ENCODE peak calls at places on chromosomes 13 and 19, in eight cellular contexts. Q, S, R, W, I, L, Y and B are unnamed samples.

GRCh38 chr13:73687087-73687486 is 447.1 kb downstream of the KLF12 start:
- DNase-seq in Q (no peak), S (no peak), R (no peak), W (no peak), I (no peak), L (no peak), Y (no peak), B (no peak)

GRCh38 chr13:92821324-92821723 is 405.3 kb upstream of the GPC6 start:
- DNase-seq in Q (no peak), S (no peak), R (no peak), W (no peak), I (no peak), L (no peak), Y (no peak), B (no peak)

GRCh38 chr13:61113140-61113658 is 302.4 kb downstream of the PCDH20 start:
- DNase-seq in Q (no peak), S (no peak), R (no peak), W (no peak), I (no peak), L (no peak), Y (no peak), B (peak; percentile 46)

GRCh38 chr13:110589991-110590390 is 25.4 kb upstream of the NAXD start:
- DNase-seq in Q (no peak), S (no peak), R (no peak), W (no peak), I (no peak), L (no peak), Y (no peak), B (no peak)

GRCh38 chr13:94233401-94233800 is 246.1 kb downstream of the DCT start:
- DNase-seq in Q (peak; percentile 80), S (peak; percentile 79), R (peak; percentile 7), W (no peak), I (peak; percentile 24), L (no peak), Y (no peak), B (no peak)

GRCh38 chr19:17938092-17938845 is 5.5 kb downstream of the CCDC124 start:
- DNase-seq in Q (peak; percentile 94), S (peak; percentile 65), R (peak; percentile 74), W (peak; percentile 81), I (peak; percentile 75), L (peak; percentile 83), Y (peak; percentile 69), B (peak; percentile 80)

GRCh38 chr13:27406178-27406939 is 18.1 kb upstream of the GTF3A start:
- DNase-seq in Q (peak; percentile 62), S (no peak), R (no peak), W (peak; percentile 57), I (no peak), L (no peak), Y (no peak), B (no peak)

GRCh38 chr19:55580628-55581144 is at the start of gene ZNF579:
- DNase-seq in Q (peak; percentile 92), S (peak; percentile 78), R (peak; percentile 92), W (peak; percentile 66), I (peak; percentile 89), L (peak; percentile 89), Y (peak; percentile 90), B (peak; percentile 94)

GRCh38 chr19:41925208-41926003 is 2.8 kb downstream of the ERFL start:
- DNase-seq in Q (no peak), S (no peak), R (no peak), W (no peak), I (no peak), L (no peak), Y (no peak), B (no peak)

GRCh38 chr19:17950310-17951150 is 16.4 kb upstream of the KCNN1 start:
- DNase-seq in Q (no peak), S (no peak), R (no peak), W (peak; percentile 39), I (no peak), L (no peak), Y (no peak), B (no peak)

GRCh38 chr19:45340899-45341453 is 426 bp downstream of the KLC3 start:
- DNase-seq in Q (no peak), S (no peak), R (no peak), W (no peak), I (no peak), L (no peak), Y (no peak), B (no peak)

GRCh38 chr13:46675016-46675415 is 121.9 kb downstream of the ESD start:
- DNase-seq in Q (no peak), S (no peak), R (no peak), W (no peak), I (no peak), L (no peak), Y (no peak), B (no peak)

GRCh38 chr13:46679369-46680180 is 117.4 kb downstream of the ESD start:
- DNase-seq in Q (no peak), S (no peak), R (peak; percentile 60), W (peak; percentile 26), I (peak; percentile 37), L (no peak), Y (no peak), B (no peak)

GRCh38 chr13:46672338-46673090 is 119.5 kb downstream of the LRCH1 start:
- DNase-seq in Q (no peak), S (no peak), R (no peak), W (no peak), I (no peak), L (no peak), Y (no peak), B (no peak)

GRCh38 chr13:46682015-46682414 is 114.9 kb downstream of the ESD start:
- DNase-seq in Q (no peak), S (no peak), R (no peak), W (no peak), I (no peak), L (no peak), Y (no peak), B (no peak)

DNA sequence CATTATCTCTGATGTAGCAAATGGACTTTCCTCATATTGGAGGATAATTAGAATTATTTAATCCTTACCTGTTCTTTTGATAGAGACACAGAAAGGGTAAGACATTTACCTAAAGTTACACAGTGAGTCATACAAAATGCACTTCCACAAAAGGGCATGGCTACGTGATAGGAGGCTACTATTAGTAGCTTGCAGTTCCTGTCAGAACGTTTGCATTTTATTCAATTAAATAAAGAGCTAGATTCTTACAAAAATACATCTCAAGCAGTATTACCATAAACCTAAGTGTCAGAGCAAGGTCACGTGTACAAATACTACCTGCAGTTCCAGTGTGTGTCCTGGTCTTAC is 120.6 kb downstream of the ESD start:
- DNase-seq in Q (peak; percentile 36), S (no peak), R (no peak), W (no peak), I (no peak), L (no peak), Y (no peak), B (no peak)
- H3K27ac ChIP-seq in Q (no peak overlapping the region), S (no peak overlapping the region), R (no peak overlapping the region), W (no peak overlapping the region), I (peak overlapping the region; percentile 54), L (peak overlapping the region; percentile 85), Y (no peak overlapping the region), B (no peak overlapping the region)

GRCh38 chr19:48718711-48719231 is 754 bp downstream of the MAMSTR start:
- DNase-seq in Q (no peak), S (no peak), R (peak; percentile 33), W (no peak), I (no peak), L (no peak), Y (peak; percentile 49), B (no peak)

GRCh38 chr19:48720613-48721296 is 1.2 kb upstream of the MAMSTR start:
- DNase-seq in Q (peak; percentile 96), S (peak; percentile 98), R (peak; percentile 98), W (peak; percentile 91), I (peak; percentile 98), L (peak; percentile 97), Y (peak; percentile 98), B (peak; percentile 100)

GRCh38 chr19:48722196-48722708 is 2.7 kb upstream of the MAMSTR start:
- DNase-seq in Q (no peak), S (no peak), R (no peak), W (no peak), I (no peak), L (no peak), Y (no peak), B (no peak)

GRCh38 chr19:48719263-48720171 is at the start of gene MAMSTR:
- DNase-seq in Q (no peak), S (no peak), R (peak; percentile 30), W (no peak), I (peak; percentile 57), L (no peak), Y (peak; percentile 50), B (peak; percentile 49)

DNA sequence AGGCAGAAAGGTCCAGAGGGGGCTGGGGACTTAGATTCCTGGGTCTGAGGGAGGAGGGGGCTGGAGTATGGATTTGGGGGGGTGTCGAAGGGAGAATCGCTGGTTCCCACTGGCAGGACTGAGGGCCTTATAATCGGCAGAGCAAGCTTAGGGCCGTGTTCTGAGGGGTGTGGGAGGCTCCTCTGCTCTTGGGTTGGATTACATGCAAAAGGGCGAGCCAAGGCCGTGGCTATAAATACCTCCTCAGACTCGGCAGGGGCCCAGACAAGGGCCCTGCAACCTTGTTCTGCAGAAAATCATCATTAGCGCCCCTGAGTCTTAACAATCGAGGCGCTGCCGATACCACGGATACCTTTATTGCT is 707 bp upstream of the MAMSTR start:
- DNase-seq in Q (no peak), S (no peak), R (no peak), W (no peak), I (no peak), L (no peak), Y (no peak), B (no peak)
- H3K27ac ChIP-seq in Q (no peak overlapping the region), S (no peak overlapping the region), R (peak overlapping the region; percentile 78), W (no peak overlapping the region), I (peak overlapping the region; percentile 93), L (peak overlapping the region; percentile 93), Y (peak overlapping the region; percentile 86), B (no peak overlapping the region)

DNA sequence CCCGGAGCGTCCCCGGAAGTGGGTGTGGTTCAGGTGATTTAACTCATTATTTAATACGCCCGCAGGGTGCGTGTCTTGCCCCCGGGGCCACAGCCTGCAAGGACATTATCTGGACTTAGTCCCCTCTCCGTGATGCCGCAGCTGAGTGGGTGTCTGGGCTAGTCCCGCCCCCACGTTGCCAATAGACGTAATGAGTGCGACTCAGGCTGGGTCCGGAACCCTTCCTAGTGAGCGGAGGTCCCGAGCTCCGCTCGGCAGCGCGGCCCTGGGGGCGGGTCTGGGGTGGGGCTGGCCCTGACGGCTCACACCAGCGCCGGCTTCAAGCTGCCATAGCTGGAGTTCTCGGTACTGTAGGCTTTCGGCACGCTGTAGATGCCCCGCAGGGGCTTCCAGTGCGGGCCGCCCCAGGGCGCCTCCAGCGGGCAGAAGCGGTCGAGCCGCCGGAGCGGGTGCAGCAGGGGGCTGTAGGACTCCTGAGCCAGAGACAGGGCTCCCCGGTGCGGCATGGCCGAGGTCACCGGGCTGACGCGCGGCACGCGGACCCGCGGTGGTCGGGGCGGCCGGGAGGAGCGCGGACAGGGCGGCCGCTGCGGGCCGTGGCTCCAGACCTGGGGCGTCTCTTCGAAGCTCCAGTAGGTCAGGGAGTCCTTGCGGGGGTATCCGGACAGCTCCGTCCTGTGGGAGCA is 918 bp upstream of the LHB start:
- DNase-seq in Q (peak; percentile 59), S (no peak), R (peak; percentile 15), W (peak; percentile 69), I (peak; percentile 41), L (peak; percentile 53), Y (peak; percentile 31), B (peak; percentile 78)
- H3K27ac ChIP-seq in Q (no peak overlapping the region), S (no peak overlapping the region), R (no peak overlapping the region), W (peak overlapping the region; percentile 23), I (no peak overlapping the region), L (no peak overlapping the region), Y (peak overlapping the region; percentile 42), B (no peak overlapping the region)

DNA sequence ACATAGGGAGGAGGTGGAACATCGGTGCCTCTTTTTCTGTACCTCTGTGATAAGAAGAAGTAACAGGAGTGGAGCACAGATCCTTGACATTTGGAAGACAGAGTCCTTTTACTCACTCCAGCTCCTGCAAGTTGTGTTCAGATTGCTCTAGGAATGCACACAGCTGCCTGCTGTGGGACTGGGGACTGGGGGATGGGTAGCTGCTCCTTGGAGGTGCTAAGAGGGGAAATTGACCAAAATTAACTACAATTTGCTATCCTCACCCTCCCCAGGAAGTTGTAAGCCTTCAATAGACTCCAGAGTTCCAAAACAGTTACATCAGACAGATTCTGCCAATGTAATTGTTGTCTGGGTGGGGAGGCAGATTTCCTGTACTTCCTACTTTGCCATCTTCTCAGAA is 317.9 kb downstream of the MTUS2 start:
- DNase-seq in Q (no peak), S (no peak), R (no peak), W (no peak), I (no peak), L (no peak), Y (no peak), B (no peak)
- H3K27ac ChIP-seq in Q (no peak overlapping the region), S (no peak overlapping the region), R (no peak overlapping the region), W (no peak overlapping the region), I (no peak overlapping the region), L (no peak overlapping the region), Y (no peak overlapping the region), B (no peak overlapping the region)